ENCODE peak calls at places on chromosomes 16 and 17, in six cellular contexts. V is endothelial cell; M is CD8-positive, alpha-beta memory T cell; J is T-helper 9 cell; N is breast epithelium; O is foreskin keratinocyte. B is an unnamed sample.

GRCh38 chr17:12851901-12852435 is 62.7 kb downstream of the ARHGAP44 start:
- DNase-seq in O (no peak), V (no peak), J (no peak), M (no peak), N (no peak), B (no peak)

GRCh38 chr17:41308918-41309359 is at the start of gene KRTAP16-1:
- DNase-seq in O (no peak), M (peak), J (peak), N (no peak), V (no peak), B (no peak)

GRCh38 chr17:17401271-17401781 is 75.5 kb upstream of the MED9 start:
- DNase-seq in M (no peak), O (no peak), V (no peak), N (no peak), J (no peak), B (no peak)

GRCh38 chr16:70267516-70267915 is 15.8 kb upstream of the EXOSC6 start:
- DNase-seq in M (peak), J (no peak), O (no peak), V (peak), N (no peak), B (no peak)

GRCh38 chr17:43915561-43915960 is 8.2 kb upstream of the MPP2 start:
- DNase-seq in N (no peak), J (no peak), V (no peak), M (no peak), O (no peak), B (no peak)

GRCh38 chr16:51390877-51391276 is 239.8 kb upstream of the SALL1 start:
- DNase-seq in M (no peak), N (no peak), V (no peak), J (no peak), O (no peak), B (no peak)

GRCh38 chr17:58317421-58318064 is 11.1 kb downstream of the TSPOAP1 start:
- DNase-seq in V (peak), N (peak), J (peak), O (peak), M (peak), B (peak)

GRCh38 chr16:57635266-57636097 is 7.1 kb downstream of the ADGRG1 start:
- DNase-seq in O (no peak), M (no peak), N (no peak), V (no peak), J (no peak), B (no peak)

GRCh38 chr16:19274178-19274797 is 11.2 kb upstream of the CLEC19A start:
- DNase-seq in V (no peak), M (no peak), N (no peak), O (no peak), J (no peak), B (no peak)

GRCh38 chr16:12119037-12119436 is 142.5 kb downstream of the SNX29 start:
- DNase-seq in J (no peak), N (no peak), V (no peak), M (no peak), O (no peak), B (no peak)

GRCh38 chr17:73307130-73307529 is 4.7 kb downstream of the CDC42EP4 start:
- DNase-seq in V (no peak), M (no peak), O (no peak), N (no peak), J (no peak), B (no peak)

GRCh38 chr17:42457107-42457787 is 1.4 kb upstream of the ATP6V0A1 start:
- DNase-seq in J (no peak), N (no peak), O (no peak), M (no peak), V (no peak), B (no peak)

GRCh38 chr16:17251496-17251895 is 219.3 kb downstream of the XYLT1 start:
- DNase-seq in J (no peak), M (no peak), O (no peak), V (no peak), N (no peak), B (no peak)

GRCh38 chr16:22347100-22347820 is 27.2 kb downstream of the CDR2 start:
- DNase-seq in N (no peak), V (no peak), J (no peak), M (no peak), O (no peak), B (no peak)

GRCh38 chr16:15671530-15672117 is 21.6 kb downstream of the NDE1 start:
- DNase-seq in N (no peak), J (no peak), V (no peak), O (no peak), M (no peak), B (no peak)

GRCh38 chr16:70391881-70392481 is 45.3 kb downstream of the DDX19A start:
- DNase-seq in J (no peak), V (no peak), O (no peak), M (no peak), N (no peak), B (no peak)

GRCh38 chr16:81210807-81211206 is 27.7 kb upstream of the BCO1 start:
- DNase-seq in J (no peak), M (no peak), O (no peak), N (no peak), V (no peak), B (no peak)

GRCh38 chr16:55221836-55222235 is 102.2 kb upstream of the IRX6 start:
- DNase-seq in J (no peak), M (no peak), V (no peak), O (no peak), N (no peak), B (no peak)

GRCh38 chr16:23124315-23124714 is 24.9 kb downstream of the USP31 start:
- DNase-seq in J (no peak), O (peak), M (no peak), N (no peak), V (no peak), B (peak)

GRCh38 chr17:14755002-14755401 is 454.1 kb downstream of the HS3ST3B1 start:
- DNase-seq in N (no peak), J (no peak), M (no peak), O (no peak), V (no peak), B (no peak)

GRCh38 chr16:84091460-84091859 is 25.3 kb downstream of the MBTPS1 start:
- DNase-seq in O (no peak), J (no peak), V (no peak), N (no peak), M (no peak), B (no peak)